ENCODE peak calls at places on chromosomes 6 and 20, in five cellular contexts. One of them, this sample, is unnamed.

GRCh38 chr6:80527552-80528052 is 421.1 kb downstream of the BCKDHB start:
- DNase-seq in choroid plexus epithelial cell: no peak
- DNase-seq in stimulated activated CD4-positive, alpha-beta T cell treated with anti-CD3 and anti-CD28 coated beads, TNF-alpha, amount 100 ng/mL, for 4 hours: no peak
- DNase-seq in HT-29: peak
- DNase-seq in right cardiac atrium: no peak
- DNase-seq in this sample: no peak

GRCh38 chr20:44142416-44142815 is 44.6 kb downstream of the JPH2 start:
- DNase-seq in choroid plexus epithelial cell: peak
- DNase-seq in stimulated activated CD4-positive, alpha-beta T cell treated with anti-CD3 and anti-CD28 coated beads, TNF-alpha, amount 100 ng/mL, for 4 hours: no peak
- DNase-seq in HT-29: no peak
- DNase-seq in right cardiac atrium: no peak
- DNase-seq in this sample: no peak

GRCh38 chr6:151948007-151948745 is 140.7 kb downstream of the ESR1 start:
- DNase-seq in choroid plexus epithelial cell: no peak
- DNase-seq in stimulated activated CD4-positive, alpha-beta T cell treated with anti-CD3 and anti-CD28 coated beads, TNF-alpha, amount 100 ng/mL, for 4 hours: no peak
- DNase-seq in HT-29: peak
- DNase-seq in right cardiac atrium: no peak
- DNase-seq in this sample: no peak

GRCh38 chr6:121755500-121755899 is 320.1 kb downstream of the GJA1 start:
- DNase-seq in choroid plexus epithelial cell: peak
- DNase-seq in stimulated activated CD4-positive, alpha-beta T cell treated with anti-CD3 and anti-CD28 coated beads, TNF-alpha, amount 100 ng/mL, for 4 hours: no peak
- DNase-seq in HT-29: no peak
- DNase-seq in right cardiac atrium: no peak
- DNase-seq in this sample: no peak

GRCh38 chr6:2770171-2770570 is 5.0 kb downstream of the WRNIP1 start:
- DNase-seq in choroid plexus epithelial cell: no peak
- DNase-seq in stimulated activated CD4-positive, alpha-beta T cell treated with anti-CD3 and anti-CD28 coated beads, TNF-alpha, amount 100 ng/mL, for 4 hours: no peak
- DNase-seq in HT-29: peak
- DNase-seq in right cardiac atrium: peak
- DNase-seq in this sample: no peak

GRCh38 chr20:50467618-50468373 is 42.4 kb upstream of the PTPN1 start:
- DNase-seq in choroid plexus epithelial cell: peak
- DNase-seq in stimulated activated CD4-positive, alpha-beta T cell treated with anti-CD3 and anti-CD28 coated beads, TNF-alpha, amount 100 ng/mL, for 4 hours: no peak
- DNase-seq in HT-29: peak
- DNase-seq in right cardiac atrium: peak
- DNase-seq in this sample: no peak

GRCh38 chr6:131532476-131533108 is 40.4 kb upstream of the ARG1 start:
- DNase-seq in choroid plexus epithelial cell: no peak
- DNase-seq in stimulated activated CD4-positive, alpha-beta T cell treated with anti-CD3 and anti-CD28 coated beads, TNF-alpha, amount 100 ng/mL, for 4 hours: peak
- DNase-seq in HT-29: no peak
- DNase-seq in right cardiac atrium: no peak
- DNase-seq in this sample: no peak

GRCh38 chr6:4351857-4352669 is 216.7 kb upstream of the ECI2 start:
- DNase-seq in choroid plexus epithelial cell: peak
- DNase-seq in stimulated activated CD4-positive, alpha-beta T cell treated with anti-CD3 and anti-CD28 coated beads, TNF-alpha, amount 100 ng/mL, for 4 hours: no peak
- DNase-seq in HT-29: peak
- DNase-seq in right cardiac atrium: peak
- DNase-seq in this sample: no peak

GRCh38 chr6:125868252-125868651 is 77.5 kb downstream of the NCOA7 start:
- DNase-seq in choroid plexus epithelial cell: peak
- DNase-seq in stimulated activated CD4-positive, alpha-beta T cell treated with anti-CD3 and anti-CD28 coated beads, TNF-alpha, amount 100 ng/mL, for 4 hours: no peak
- DNase-seq in HT-29: no peak
- DNase-seq in right cardiac atrium: no peak
- DNase-seq in this sample: no peak

GRCh38 chr6:170444811-170445211 is 108.3 kb downstream of the PSMB1 start:
- DNase-seq in choroid plexus epithelial cell: no peak
- DNase-seq in stimulated activated CD4-positive, alpha-beta T cell treated with anti-CD3 and anti-CD28 coated beads, TNF-alpha, amount 100 ng/mL, for 4 hours: no peak
- DNase-seq in HT-29: no peak
- DNase-seq in right cardiac atrium: no peak
- DNase-seq in this sample: no peak

GRCh38 chr6:120966321-120966720 is 368.0 kb downstream of the TBC1D32 start:
- DNase-seq in choroid plexus epithelial cell: no peak
- DNase-seq in stimulated activated CD4-positive, alpha-beta T cell treated with anti-CD3 and anti-CD28 coated beads, TNF-alpha, amount 100 ng/mL, for 4 hours: no peak
- DNase-seq in HT-29: no peak
- DNase-seq in right cardiac atrium: no peak
- DNase-seq in this sample: no peak

GRCh38 chr6:169971951-169972651 is 220.7 kb downstream of the ERMARD start:
- DNase-seq in choroid plexus epithelial cell: no peak
- DNase-seq in stimulated activated CD4-positive, alpha-beta T cell treated with anti-CD3 and anti-CD28 coated beads, TNF-alpha, amount 100 ng/mL, for 4 hours: no peak
- DNase-seq in HT-29: no peak
- DNase-seq in right cardiac atrium: no peak
- DNase-seq in this sample: no peak